ENCODE peak calls at places on chromosomes 16 and 17, in ten cellular contexts. T is stimulated activated CD8-positive, alpha-beta memory T cell treated with anti-CD3 and anti-CD28 coated beads, Interleukin-15, amount 100 ng/mL, for 4 hours; D is naive thymus-derived CD8-positive, alpha-beta T cell; N is activated T-helper 9 cell treated with anti-CD3 and anti-CD28 coated beads, Interleukin-2, amount 50 U/mL, for 16 hours; Q is fibroblast of lung; U is MCF 10A; E is NCI-H1048; V is head of caudate nucleus; H is B cell; M is NAMALWA. A is an unnamed sample.

GRCh38 chr17:79087428-79088143 is 13.0 kb downstream of the ENGASE start:
- DNase-seq in U (peak), E (no peak), H (peak), D (peak), N (peak), M (peak), V (peak), Q (peak), T (no peak), A (peak)

GRCh38 chr17:61209524-61209923 is 190.1 kb upstream of the TBX2 start:
- DNase-seq in H (no peak), E (peak), T (no peak), D (no peak), N (no peak), V (no peak), U (no peak), Q (no peak), M (no peak), A (no peak)

GRCh38 chr17:4173771-4174170 is 30.8 kb downstream of the CYB5D2 start:
- DNase-seq in V (no peak), U (no peak), D (no peak), M (no peak), Q (no peak), T (no peak), N (no peak), E (no peak), H (no peak), A (no peak)

GRCh38 chr17:31877341-31877740 is 18.3 kb upstream of the COPRS start:
- DNase-seq in T (no peak), V (no peak), E (no peak), Q (no peak), M (no peak), H (no peak), D (no peak), N (no peak), U (no peak), A (no peak)

GRCh38 chr17:73013816-73014663 is 78.4 kb downstream of the SLC39A11 start:
- DNase-seq in H (no peak), N (no peak), M (peak), V (no peak), U (peak), Q (peak), E (no peak), T (no peak), D (no peak), A (no peak)

GRCh38 chr16:11251525-11252481 is 4.2 kb downstream of the SOCS1 start:
- DNase-seq in U (no peak), D (peak), E (no peak), M (no peak), V (no peak), T (peak), N (peak), H (peak), Q (peak), A (no peak)

GRCh38 chr17:77049440-77049839 is 91.3 kb upstream of the SEC14L1 start:
- DNase-seq in T (no peak), Q (no peak), N (no peak), E (no peak), V (no peak), H (no peak), D (no peak), U (no peak), M (no peak), A (no peak)

GRCh38 chr16:75456971-75457370 is 7.5 kb downstream of the TMEM170A start:
- DNase-seq in E (no peak), V (no peak), M (no peak), H (no peak), D (no peak), T (no peak), Q (no peak), U (no peak), N (no peak), A (no peak)

GRCh38 chr16:50501986-50502615 is 46.1 kb upstream of the NKD1 start:
- DNase-seq in E (no peak), N (no peak), H (no peak), D (no peak), M (no peak), V (no peak), T (no peak), U (no peak), Q (no peak), A (no peak)

GRCh38 chr16:30748634-30749445 is 615 bp downstream of the PHKG2 start:
- DNase-seq in T (peak), E (no peak), H (no peak), N (no peak), M (peak), Q (peak), V (no peak), D (peak), U (peak), A (peak)

GRCh38 chr17:56536766-56537165 is 56.7 kb upstream of the NOG start:
- DNase-seq in N (no peak), E (no peak), U (no peak), V (no peak), Q (no peak), D (no peak), H (no peak), T (no peak), M (no peak), A (no peak)

GRCh38 chr17:969767-970387 is 9.7 kb downstream of the NXN start:
- DNase-seq in U (no peak), H (no peak), T (no peak), N (no peak), V (no peak), M (no peak), Q (no peak), D (no peak), E (no peak), A (no peak)

GRCh38 chr17:62653831-62654829 is 26.7 kb downstream of the MRC2 start:
- DNase-seq in M (no peak), Q (peak), U (no peak), D (no peak), V (no peak), T (no peak), E (no peak), N (no peak), H (no peak), A (peak)

GRCh38 chr17:412211-413015 is 59.8 kb upstream of the RPH3AL start:
- DNase-seq in N (peak), T (no peak), U (peak), Q (peak), D (peak), V (peak), H (peak), M (peak), E (no peak), A (peak)

GRCh38 chr17:6437956-6438355 is 3.0 kb upstream of the AIPL1 start:
- DNase-seq in Q (no peak), E (no peak), D (no peak), V (no peak), N (no peak), M (no peak), H (no peak), U (no peak), T (no peak), A (no peak)

GRCh38 chr17:79803997-79804855 is 7.3 kb upstream of the CBX8 start:
- DNase-seq in M (peak), Q (peak), U (peak), T (peak), V (no peak), D (peak), H (peak), N (peak), E (no peak), A (no peak)

GRCh38 chr17:58630883-58631522 is 60.8 kb downstream of the TEX14 start:
- DNase-seq in E (no peak), H (peak), T (no peak), D (peak), N (peak), U (no peak), Q (no peak), M (peak), V (no peak), A (peak)

GRCh38 chr16:68781784-68782183 is 44.7 kb downstream of the CDH1 start:
- DNase-seq in T (no peak), U (no peak), V (no peak), M (no peak), Q (no peak), H (no peak), N (no peak), D (no peak), E (no peak), A (no peak)

GRCh38 chr16:29804455-29805231 is 1.7 kb upstream of the MAZ start:
- DNase-seq in E (no peak), N (no peak), U (peak), H (no peak), D (no peak), V (no peak), M (peak), Q (peak), T (no peak), A (peak)

GRCh38 chr16:75296606-75297005 is 45.2 kb upstream of the BCAR1 start:
- DNase-seq in Q (peak), N (no peak), M (no peak), T (no peak), H (no peak), D (no peak), U (no peak), E (no peak), V (no peak), A (no peak)

GRCh38 chr16:24418729-24419128 is 120.6 kb upstream of the RBBP6 start:
- DNase-seq in D (no peak), T (no peak), Q (no peak), M (no peak), U (no peak), H (no peak), N (no peak), V (no peak), E (no peak), A (peak)

GRCh38 chr16:11743308-11744074 is 834 bp upstream of the TXNDC11 start:
- DNase-seq in N (no peak), M (peak), D (no peak), Q (peak), H (no peak), V (no peak), U (peak), E (no peak), T (no peak), A (peak)

GRCh38 chr17:68195667-68196393 is 52.0 kb upstream of the AMZ2 start:
- DNase-seq in Q (no peak), T (no peak), H (no peak), E (no peak), N (no peak), D (no peak), V (no peak), M (no peak), U (peak), A (no peak)

GRCh38 chr17:6468051-6468790 is 24.0 kb downstream of the PIMREG start:
- DNase-seq in Q (no peak), U (no peak), E (no peak), V (no peak), T (no peak), N (no peak), M (no peak), D (no peak), H (no peak), A (no peak)

GRCh38 chr16:48124266-48124665 is 31.5 kb downstream of the ABCC12 start:
- DNase-seq in H (no peak), D (no peak), E (no peak), V (no peak), Q (no peak), U (no peak), M (no peak), N (no peak), T (no peak), A (no peak)

GRCh38 chr17:80264048-80264792 is 3.6 kb downstream of the RNF213 start:
- DNase-seq in N (peak), V (no peak), Q (no peak), U (no peak), M (peak), H (no peak), E (no peak), D (peak), T (peak), A (no peak)

GRCh38 chr17:39429600-39429999 is 21.5 kb downstream of the MED1 start:
- DNase-seq in N (no peak), E (no peak), M (no peak), Q (no peak), T (no peak), U (no peak), H (no peak), V (no peak), D (no peak), A (no peak)

GRCh38 chr17:36088559-36089376 is 1.2 kb downstream of the CCL3 start:
- DNase-seq in V (no peak), U (no peak), E (no peak), Q (no peak), H (no peak), M (no peak), N (no peak), D (no peak), T (no peak), A (no peak)

GRCh38 chr16:56672761-56673536 is 3.3 kb downstream of the MT1H start:
- DNase-seq in N (no peak), M (no peak), Q (peak), H (no peak), U (peak), T (no peak), D (no peak), E (no peak), V (no peak), A (no peak)

GRCh38 chr16:8848231-8848938 is 20.4 kb downstream of the CARHSP1 start:
- DNase-seq in V (no peak), E (no peak), D (no peak), N (no peak), U (no peak), M (no peak), Q (no peak), H (no peak), T (no peak), A (no peak)

GRCh38 chr16:10114411-10114810 is 67.8 kb downstream of the GRIN2A start:
- DNase-seq in N (no peak), H (no peak), E (no peak), Q (no peak), D (no peak), V (no peak), U (no peak), T (no peak), M (no peak), A (no peak)

A was measured in trophoblast cell.